ENCODE peak calls at places on chromosome 11, in four cellular contexts. K is mucosa of descending colon, O is non-pigmented ciliary epithelial cell, W is hypothalamus. G is an unnamed sample.

GRCh38 chr11:83677730-83678129 is 391.6 kb upstream of the CCDC90B start:
- DNase-seq in K (no peak), O (no peak), W (no peak), G (no peak)

GRCh38 chr11:76207642-76208378 is 1.5 kb upstream of the WNT11 start:
- DNase-seq in W (peak), O (peak), K (peak), G (peak)

GRCh38 chr11:58924230-58924629 is 15.1 kb upstream of the GLYATL1 start:
- DNase-seq in W (no peak), K (no peak), O (no peak), G (no peak)

GRCh38 chr11:34351051-34351450 is 6.8 kb downstream of the ABTB2 start:
- DNase-seq in K (no peak), O (no peak), W (no peak), G (no peak)

GRCh38 chr11:68140496-68141246 is 19.5 kb upstream of the CHKA start:
- DNase-seq in W (no peak), K (no peak), O (no peak), G (no peak)

GRCh38 chr11:61195710-61196109 is 7.6 kb upstream of the PGA3 start:
- DNase-seq in K (no peak), O (no peak), W (no peak), G (no peak)

GRCh38 chr11:47216141-47216798 is 1.5 kb downstream of the DDB2 start:
- DNase-seq in K (peak), O (peak), W (no peak), G (no peak)

GRCh38 chr11:8267831-8268529 is 4.3 kb upstream of the LMO1 start:
- DNase-seq in W (no peak), K (no peak), O (no peak), G (peak)

GRCh38 chr11:96338910-96339703 is 3.9 kb downstream of the MAML2 start:
- DNase-seq in O (no peak), K (peak), W (peak), G (peak)

GRCh38 chr11:92528051-92528450 is 303.4 kb downstream of the FAT3 start:
- DNase-seq in O (peak), K (no peak), W (no peak), G (no peak)

GRCh38 chr11:102111011-102111786 is 952 bp downstream of the YAP1 start:
- DNase-seq in W (no peak), O (no peak), K (peak), G (peak)

GRCh38 chr11:12478743-12479142 is 101.4 kb downstream of the PARVA start:
- DNase-seq in W (no peak), K (no peak), O (peak), G (no peak)

GRCh38 chr11:33292306-33292705 is 35.1 kb downstream of the HIPK3 start:
- DNase-seq in W (no peak), O (no peak), K (no peak), G (no peak)

GRCh38 chr11:70120674-70121073 is 42.6 kb downstream of the ANO1 start:
- DNase-seq in O (no peak), K (no peak), W (no peak), G (no peak)

GRCh38 chr11:44566952-44567875 is 1.8 kb downstream of the CD82 start:
- DNase-seq in K (no peak), W (no peak), O (no peak), G (no peak)

GRCh38 chr11:27388001-27388400 is 25.0 kb upstream of the CCDC34 start:
- DNase-seq in O (no peak), W (no peak), K (no peak), G (no peak)

GRCh38 chr11:70587095-70587389 is 188.7 kb downstream of the CTTN start:
- DNase-seq in K (peak), W (no peak), O (no peak), G (no peak)

GRCh38 chr11:13984616-13985474 is 22.3 kb downstream of the SPON1 start:
- DNase-seq in W (no peak), K (no peak), O (peak), G (no peak)

GRCh38 chr11:57251491-57252104 is 14.5 kb upstream of the APLNR start:
- DNase-seq in O (no peak), W (no peak), K (no peak), G (no peak)

GRCh38 chr11:46116007-46116711 is 5.1 kb downstream of the PHF21A start:
- DNase-seq in O (no peak), W (no peak), K (no peak), G (no peak)

GRCh38 chr11:15816270-15816871 is 540.0 kb downstream of the SOX6 start:
- DNase-seq in O (peak), K (no peak), W (no peak), G (no peak)

GRCh38 chr11:113404859-113405430 is 17.4 kb downstream of the ANKK1 start:
- DNase-seq in W (no peak), O (no peak), K (no peak), G (no peak)